ENCODE peak calls at places on chromosomes 6 and 20, in six cellular contexts. C is right lobe of liver; J is mucosa of descending colon; K is NCI-H1417; D is CD8-positive, alpha-beta T cell; H is cardiac muscle cell. P is an unnamed sample.

GRCh38 chr6:25227854-25228253 is 51.3 kb upstream of the CARMIL1 start:
- DNase-seq in C (no peak), J (no peak), K (no peak), D (no peak), H (peak), P (no peak)

GRCh38 chr6:141131616-141132015 is 1001.1 kb upstream of the GJE1 start:
- DNase-seq in C (no peak), J (no peak), K (no peak), D (no peak), H (no peak), P (no peak)

GRCh38 chr20:53897884-53898557 is 172.4 kb downstream of the BCAS1 start:
- DNase-seq in C (no peak), J (no peak), K (peak), D (no peak), H (no peak), P (no peak)

GRCh38 chr6:14000901-14001300 is 76.1 kb downstream of the RNF182 start:
- DNase-seq in C (no peak), J (no peak), K (no peak), D (no peak), H (peak), P (no peak)

GRCh38 chr6:31557443-31558317 is 10.3 kb downstream of the NFKBIL1 start:
- DNase-seq in C (no peak), J (no peak), K (no peak), D (no peak), H (no peak), P (no peak)

GRCh38 chr20:3042621-3043020 is 801 bp upstream of the GNRH2 start:
- DNase-seq in C (peak), J (peak), K (no peak), D (no peak), H (no peak), P (no peak)

GRCh38 chr6:42821846-42822245 is 40.0 kb downstream of the BICRAL start:
- DNase-seq in C (no peak), J (no peak), K (no peak), D (no peak), H (no peak), P (no peak)

GRCh38 chr6:45946887-45947286 is 68.8 kb downstream of the CLIC5 start:
- DNase-seq in C (no peak), J (no peak), K (no peak), D (no peak), H (peak), P (no peak)

GRCh38 chr6:120112980-120113379 is 763.4 kb upstream of the MAN1A1 start:
- DNase-seq in C (no peak), J (no peak), K (no peak), D (no peak), H (no peak), P (no peak)

GRCh38 chr20:41058007-41058673 is 29.5 kb downstream of the TOP1 start:
- DNase-seq in C (no peak), J (no peak), K (no peak), D (no peak), H (peak), P (no peak)

GRCh38 chr20:11716239-11716944 is 201.3 kb upstream of the BTBD3 start:
- DNase-seq in C (no peak), J (no peak), K (no peak), D (no peak), H (peak), P (no peak)

GRCh38 chr6:68740828-68741500 is 105.9 kb downstream of the ADGRB3 start:
- DNase-seq in C (no peak), J (no peak), K (no peak), D (no peak), H (peak), P (no peak)

GRCh38 chr20:36093025-36093803 is 61.3 kb upstream of the EPB41L1 start:
- DNase-seq in C (peak), J (peak), K (peak), D (no peak), H (peak), P (no peak)

GRCh38 chr6:91436448-91436847 is 849.6 kb upstream of the MAP3K7 start:
- DNase-seq in C (no peak), J (no peak), K (no peak), D (no peak), H (no peak), P (no peak)

GRCh38 chr6:38160831-38161230 is 341.3 kb downstream of the ZFAND3 start:
- DNase-seq in C (no peak), J (no peak), K (no peak), D (no peak), H (no peak), P (no peak)

GRCh38 chr6:111632468-111633247 is 27.0 kb upstream of the TRAF3IP2 start:
- DNase-seq in C (no peak), J (no peak), K (no peak), D (no peak), H (no peak), P (no peak)

P was measured in effector CD4-positive, alpha-beta T cell.